ENCODE peak calls at places on chromosomes 6 and 20, in four cellular contexts. One of them, this sample, is unnamed.

GRCh38 chr20:54067606-54068174 is 2.7 kb downstream of the BCAS1 start:
- DNase-seq in HepG2: peak; percentile 99
- DNase-seq in A549: peak; percentile 98
- DNase-seq in GM12878: peak; percentile 75
- DNase-seq in this sample: no peak

GRCh38 chr20:54219751-54220426 is 12.0 kb downstream of the PFDN4 start:
- DNase-seq in A549: peak; percentile 60
- DNase-seq in HepG2: peak; percentile 61
- DNase-seq in GM12878: no peak
- DNase-seq in this sample: peak; percentile 53

GRCh38 chr6:150418825-150419594 is 50.2 kb downstream of the IYD start:
- DNase-seq in GM12878: no peak
- DNase-seq in A549: peak; percentile 58
- DNase-seq in HepG2: peak; percentile 21
- DNase-seq in this sample: peak; percentile 53

GRCh38 chr6:35037289-35038038 is 103.7 kb downstream of the TCP11 start:
- DNase-seq in HepG2: no peak
- DNase-seq in A549: no peak
- DNase-seq in GM12878: no peak
- DNase-seq in this sample: no peak

GRCh38 chr6:88477411-88477810 is 311.3 kb upstream of the CNR1 start:
- DNase-seq in A549: peak; percentile 21
- DNase-seq in GM12878: no peak
- DNase-seq in HepG2: no peak
- DNase-seq in this sample: no peak

GRCh38 chr6:163580311-163581030 is 166.0 kb downstream of the QKI start:
- DNase-seq in HepG2: no peak
- DNase-seq in A549: no peak
- DNase-seq in GM12878: no peak
- DNase-seq in this sample: no peak

GRCh38 chr20:10040070-10040970 is 5.5 kb downstream of the ANKEF1 start:
- DNase-seq in HepG2: peak; percentile 80
- DNase-seq in A549: peak; percentile 60
- DNase-seq in GM12878: no peak
- DNase-seq in this sample: no peak

GRCh38 chr6:25193147-25193864 is 85.9 kb upstream of the CARMIL1 start:
- DNase-seq in A549: peak; percentile 54
- DNase-seq in GM12878: no peak
- DNase-seq in HepG2: no peak
- DNase-seq in this sample: no peak

GRCh38 chr6:139137716-139138115 is 2.8 kb downstream of the HECA start:
- DNase-seq in HepG2: no peak
- DNase-seq in GM12878: no peak
- DNase-seq in A549: no peak
- DNase-seq in this sample: no peak

GRCh38 chr6:116531675-116532570 is 13.6 kb downstream of the TRAPPC3L start:
- DNase-seq in GM12878: no peak
- DNase-seq in HepG2: peak; percentile 66
- DNase-seq in A549: peak; percentile 65
- DNase-seq in this sample: peak; percentile 56

GRCh38 chr20:8951136-8951535 is 117.8 kb upstream of the PLCB4 start:
- DNase-seq in GM12878: no peak
- DNase-seq in A549: no peak
- DNase-seq in HepG2: no peak
- DNase-seq in this sample: no peak

GRCh38 chr20:62958388-62959100 is 6.0 kb downstream of the SLC17A9 start:
- DNase-seq in A549: no peak
- DNase-seq in HepG2: no peak
- DNase-seq in GM12878: no peak
- DNase-seq in this sample: peak; percentile 10

GRCh38 chr20:12406978-12407377 is 489.3 kb downstream of the BTBD3 start:
- DNase-seq in GM12878: no peak
- DNase-seq in HepG2: no peak
- DNase-seq in A549: no peak
- DNase-seq in this sample: no peak

GRCh38 chr20:972256-972655 is 29.9 kb downstream of the RSPO4 start:
- DNase-seq in A549: peak; percentile 18
- DNase-seq in GM12878: no peak
- DNase-seq in HepG2: no peak
- DNase-seq in this sample: no peak

GRCh38 chr6:97306946-97307345 is 23.9 kb upstream of the MMS22L start:
- DNase-seq in GM12878: no peak
- DNase-seq in A549: no peak
- DNase-seq in HepG2: no peak
- DNase-seq in this sample: peak; percentile 25

GRCh38 chr20:36916199-36916598 is 35.3 kb downstream of the SAMHD1 start:
- DNase-seq in HepG2: no peak
- DNase-seq in GM12878: no peak
- DNase-seq in A549: no peak
- DNase-seq in this sample: no peak

GRCh38 chr6:82955841-82956240 is 109.8 kb downstream of the UBE3D start:
- DNase-seq in GM12878: no peak
- DNase-seq in A549: no peak
- DNase-seq in HepG2: no peak
- DNase-seq in this sample: no peak

GRCh38 chr6:21826460-21826859 is 232.9 kb downstream of the SOX4 start:
- DNase-seq in GM12878: no peak
- DNase-seq in A549: no peak
- DNase-seq in HepG2: no peak
- DNase-seq in this sample: no peak

GRCh38 chr6:11412011-11412424 is 125.5 kb upstream of the TMEM170B start:
- DNase-seq in HepG2: no peak
- DNase-seq in GM12878: no peak
- DNase-seq in A549: no peak
- DNase-seq in this sample: no peak

GRCh38 chr6:40349092-40349491 is 238.1 kb downstream of the LRFN2 start:
- DNase-seq in A549: no peak
- DNase-seq in GM12878: no peak
- DNase-seq in HepG2: no peak
- DNase-seq in this sample: no peak

GRCh38 chr6:39546731-39547130 is 178.5 kb downstream of the KIF6 start:
- DNase-seq in A549: no peak
- DNase-seq in GM12878: no peak
- DNase-seq in HepG2: no peak
- DNase-seq in this sample: no peak

GRCh38 chr20:51189814-51190782 is 167.2 kb upstream of the KCNG1 start:
- DNase-seq in GM12878: no peak
- DNase-seq in HepG2: no peak
- DNase-seq in A549: no peak
- DNase-seq in this sample: no peak

GRCh38 chr20:51187318-51187717 is 164.4 kb upstream of the KCNG1 start:
- DNase-seq in GM12878: no peak
- DNase-seq in A549: no peak
- DNase-seq in HepG2: no peak
- DNase-seq in this sample: peak; percentile 38

GRCh38 chr20:51188941-51189340 is 166.0 kb upstream of the KCNG1 start:
- DNase-seq in A549: no peak
- DNase-seq in HepG2: no peak
- DNase-seq in GM12878: no peak
- DNase-seq in this sample: no peak

GRCh38 chr20:51193066-51193772 is 170.3 kb upstream of the KCNG1 start:
- DNase-seq in HepG2: no peak
- DNase-seq in A549: no peak
- DNase-seq in GM12878: no peak
- DNase-seq in this sample: no peak

DNA sequence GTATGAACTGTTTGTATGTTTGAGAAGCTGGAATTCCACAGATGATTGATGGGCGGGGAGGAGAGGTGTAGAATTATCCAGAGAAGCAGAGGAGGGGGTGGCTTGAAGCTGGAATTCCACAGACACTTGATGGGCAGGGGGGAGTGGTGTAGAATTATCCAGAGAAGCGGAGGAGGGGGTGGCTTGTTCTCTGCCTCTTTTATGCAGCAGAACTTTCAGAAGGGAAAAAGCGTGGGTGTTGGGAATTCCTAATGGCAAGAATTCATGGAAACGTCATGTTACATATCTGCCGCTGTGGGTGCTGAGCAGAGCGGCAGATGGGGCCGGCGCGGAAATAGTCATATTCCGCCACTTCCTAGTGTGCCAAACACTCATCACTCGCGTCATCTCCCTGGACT is 167.9 kb upstream of the KCNG1 start:
- DNase-seq in GM12878: no peak
- DNase-seq in HepG2: no peak
- DNase-seq in A549: no peak
- DNase-seq in this sample: no peak
- TF ChIP-seq PBX3 in GM12878: no peak
- TF ChIP-seq PBX3 in HepG2: no peak
- TF ChIP-seq PBX3 in A549: no peak
- TF ChIP-seq PBX3 in this sample: no peak

GRCh38 chr6:129575378-129576118 is 134.4 kb downstream of the ARHGAP18 start:
- DNase-seq in A549: peak; percentile 43
- DNase-seq in GM12878: no peak
- DNase-seq in HepG2: peak; percentile 42
- DNase-seq in this sample: peak; percentile 9
- TF ChIP-seq PBX3 in A549: no peak
- TF ChIP-seq PBX3 in GM12878: no peak
- TF ChIP-seq PBX3 in HepG2: no peak
- TF ChIP-seq PBX3 in this sample: no peak

DNA sequence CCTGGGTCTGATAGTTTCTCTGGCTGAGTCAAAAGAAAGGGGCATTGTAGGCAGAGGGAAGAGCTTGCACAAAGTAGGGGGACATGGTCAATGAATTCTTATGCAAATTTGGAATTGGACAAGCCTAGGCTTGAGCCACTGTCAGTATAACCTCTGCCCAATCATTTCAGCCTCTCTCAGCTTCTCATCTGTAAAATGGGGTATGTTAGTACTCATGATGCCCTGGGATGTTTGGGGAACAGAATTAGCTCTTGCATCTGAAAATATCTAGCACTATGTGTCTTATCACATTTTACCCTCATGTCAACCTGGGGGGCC is 148.6 kb downstream of the DHX35 start:
- DNase-seq in GM12878: no peak
- DNase-seq in A549: no peak
- DNase-seq in HepG2: no peak
- DNase-seq in this sample: no peak
- TF ChIP-seq PBX3 in GM12878: no peak
- TF ChIP-seq PBX3 in A549: no peak
- TF ChIP-seq PBX3 in HepG2: no peak
- TF ChIP-seq PBX3 in this sample: no peak

GRCh38 chr6:123962508-123962907 is 158.8 kb downstream of the NKAIN2 start:
- DNase-seq in GM12878: no peak
- DNase-seq in A549: no peak
- DNase-seq in HepG2: peak; percentile 4
- DNase-seq in this sample: no peak
- TF ChIP-seq PBX3 in GM12878: no peak
- TF ChIP-seq PBX3 in A549: no peak
- TF ChIP-seq PBX3 in HepG2: no peak
- TF ChIP-seq PBX3 in this sample: no peak

GRCh38 chr6:391559-392440 is at the start of gene IRF4:
- DNase-seq in HepG2: no peak
- DNase-seq in GM12878: no peak
- DNase-seq in A549: no peak
- DNase-seq in this sample: no peak

GRCh38 chr6:389143-389542 is 2.4 kb upstream of the IRF4 start:
- DNase-seq in HepG2: no peak
- DNase-seq in A549: no peak
- DNase-seq in GM12878: no peak
- DNase-seq in this sample: no peak

GRCh38 chr6:392441-393390 is 1.2 kb downstream of the IRF4 start:
- DNase-seq in A549: no peak
- DNase-seq in GM12878: no peak
- DNase-seq in HepG2: no peak
- DNase-seq in this sample: no peak

GRCh38 chr6:389622-390021 is 1.9 kb upstream of the IRF4 start:
- DNase-seq in GM12878: peak; percentile 86
- DNase-seq in HepG2: no peak
- DNase-seq in A549: no peak
- DNase-seq in this sample: no peak

DNA sequence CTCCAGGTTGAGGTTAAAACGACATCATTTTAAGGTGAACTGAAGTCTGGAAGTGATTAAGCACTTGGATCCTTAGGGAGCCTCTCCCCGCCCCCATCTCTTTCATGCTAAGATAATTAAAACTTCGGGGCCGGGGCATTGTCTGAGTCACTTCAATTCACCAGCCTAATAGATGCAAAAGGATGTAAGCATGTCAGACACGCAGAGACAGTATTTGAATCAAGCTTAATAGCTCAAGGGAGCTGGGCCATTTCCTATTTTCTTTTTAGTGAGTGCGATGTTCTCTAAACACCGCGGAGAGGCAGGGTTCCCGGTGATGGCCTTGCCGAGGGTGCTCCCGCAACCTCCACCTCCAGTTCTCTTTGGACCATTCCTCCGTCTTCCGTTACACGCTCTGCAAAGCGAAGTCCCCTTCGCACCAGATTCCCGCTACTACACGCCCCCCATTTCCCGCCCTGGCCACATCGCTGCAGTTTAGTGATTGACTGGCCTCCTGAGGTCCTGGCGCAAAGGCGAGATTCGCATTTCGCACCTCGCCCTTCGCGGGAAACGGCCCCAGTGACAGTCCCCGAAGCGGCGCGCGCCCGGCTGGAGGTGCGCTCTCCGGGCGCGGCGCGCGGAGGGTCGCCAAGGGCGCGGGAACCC is 516 bp upstream of the IRF4 start:
- DNase-seq in HepG2: no peak
- DNase-seq in GM12878: no peak
- DNase-seq in A549: no peak
- DNase-seq in this sample: no peak
- TF ChIP-seq PBX3 in HepG2: no peak
- TF ChIP-seq PBX3 in GM12878: peak; percentile 68
- TF ChIP-seq PBX3 in A549: no peak
- TF ChIP-seq PBX3 in this sample: no peak

GRCh38 chr6:15023448-15023847 is 222.4 kb upstream of the JARID2 start:
- DNase-seq in HepG2: no peak
- DNase-seq in A549: no peak
- DNase-seq in GM12878: peak; percentile 94
- DNase-seq in this sample: no peak

GRCh38 chr6:15027472-15027871 is 218.4 kb upstream of the JARID2 start:
- DNase-seq in HepG2: no peak
- DNase-seq in GM12878: no peak
- DNase-seq in A549: no peak
- DNase-seq in this sample: no peak

GRCh38 chr6:15032015-15032414 is 213.9 kb upstream of the JARID2 start:
- DNase-seq in HepG2: no peak
- DNase-seq in A549: no peak
- DNase-seq in GM12878: no peak
- DNase-seq in this sample: no peak

GRCh38 chr6:15025416-15025815 is 220.5 kb upstream of the JARID2 start:
- DNase-seq in A549: no peak
- DNase-seq in HepG2: no peak
- DNase-seq in GM12878: no peak
- DNase-seq in this sample: no peak

GRCh38 chr6:15026832-15027231 is 219.0 kb upstream of the JARID2 start:
- DNase-seq in GM12878: no peak
- DNase-seq in A549: peak; percentile 82
- DNase-seq in HepG2: peak; percentile 78
- DNase-seq in this sample: peak; percentile 61
- TF ChIP-seq PBX3 in GM12878: no peak
- TF ChIP-seq PBX3 in A549: no peak
- TF ChIP-seq PBX3 in HepG2: no peak
- TF ChIP-seq PBX3 in this sample: no peak

DNA sequence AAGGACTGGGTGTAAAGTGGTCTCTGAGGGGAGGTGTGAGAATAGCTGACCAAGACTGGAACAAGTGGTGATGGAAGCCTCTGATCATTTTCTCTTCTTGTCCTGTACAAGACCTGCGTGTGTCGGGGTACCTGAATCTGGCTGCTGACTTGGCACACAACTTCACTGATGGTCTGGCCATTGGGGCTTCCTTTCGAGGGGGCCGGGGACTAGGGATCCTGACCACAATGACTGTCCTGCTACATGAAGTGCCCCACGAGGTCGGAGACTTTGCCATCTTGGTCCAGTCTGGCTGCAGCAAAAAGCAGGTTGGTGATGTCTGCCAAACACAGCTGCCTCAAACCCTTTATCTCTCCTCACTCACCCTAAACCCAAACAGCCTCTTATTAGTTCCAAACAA is 1.7 kb upstream of the HSD17B8 start:
- DNase-seq in HepG2: no peak
- DNase-seq in A549: no peak
- DNase-seq in GM12878: no peak
- DNase-seq in this sample: no peak
- TF ChIP-seq PBX3 in HepG2: no peak
- TF ChIP-seq PBX3 in A549: no peak
- TF ChIP-seq PBX3 in GM12878: no peak
- TF ChIP-seq PBX3 in this sample: no peak

This sample was measured in SK-N-SH.